ENCODE peak calls at places on chromosomes 4 and X, in seven cellular contexts. W, X, N, I, F, T and Z are unnamed samples.

GRCh38 chr4:57876934-57877554 is 766.9 kb upstream of the IGFBP7 start:
- DNase-seq in F (no peak), I (no peak), N (no peak), T (no peak), X (no peak), W (no peak), Z (no peak)

GRCh38 chrX:13005671-13006473 is 31.0 kb downstream of the TMSB4X start:
- DNase-seq in I (no peak), T (no peak), X (peak; percentile 43), N (no peak), F (no peak), W (peak; percentile 37), Z (no peak)

GRCh38 chrX:38055170-38055847 is 49.0 kb downstream of the SYTL5 start:
- DNase-seq in N (no peak), F (no peak), I (no peak), X (no peak), W (no peak), T (no peak), Z (no peak)

GRCh38 chrX:100368167-100368566 is 41.9 kb downstream of the PCDH19 start:
- DNase-seq in I (no peak), N (no peak), F (no peak), X (no peak), T (no peak), W (peak; percentile 11), Z (no peak)

GRCh38 chrX:70289168-70289792 is 447 bp downstream of the PDZD11 start:
- DNase-seq in F (no peak), I (no peak), W (no peak), X (no peak), T (no peak), N (no peak), Z (no peak)

GRCh38 chrX:74133156-74133796 is 170.7 kb upstream of the ZCCHC13 start:
- DNase-seq in F (no peak), I (no peak), N (no peak), W (no peak), T (no peak), X (no peak), Z (peak; percentile 31)

GRCh38 chrX:118974908-118975671 is 672 bp downstream of the LONRF3 start:
- DNase-seq in W (peak; percentile 58), X (peak; percentile 35), T (peak; percentile 40), F (peak; percentile 42), I (no peak), N (peak; percentile 32), Z (peak; percentile 43)

GRCh38 chrX:133081990-133082389 is 14.9 kb downstream of the USP26 start:
- DNase-seq in W (no peak), F (no peak), T (no peak), I (no peak), N (no peak), X (no peak), Z (peak; percentile 16)

GRCh38 chr4:6581566-6582121 is 6.7 kb downstream of the MAN2B2 start:
- DNase-seq in N (no peak), F (no peak), X (no peak), W (no peak), I (no peak), T (no peak), Z (no peak)

DNA sequence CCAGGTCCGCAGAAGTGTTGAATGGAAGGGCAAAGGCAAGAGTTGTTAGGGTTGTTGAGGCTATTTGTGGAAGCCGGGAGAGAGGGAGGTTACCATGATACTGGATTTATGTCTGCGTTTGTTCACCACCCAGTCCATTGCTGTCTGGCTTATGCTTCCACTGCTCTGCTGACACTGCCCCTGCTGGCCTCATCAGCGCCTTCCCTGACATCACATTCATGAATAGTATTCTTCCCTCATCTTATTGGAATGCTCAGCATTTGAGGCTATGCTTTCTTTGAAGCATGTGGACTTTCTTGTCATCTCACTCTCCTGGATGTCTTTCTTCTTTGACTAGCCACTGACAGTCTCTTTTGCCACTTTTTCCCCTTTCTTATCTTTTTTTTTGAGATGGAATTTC is 10.3 kb downstream of the GNL3L start:
- DNase-seq in X (no peak), F (peak; percentile 39), T (no peak), I (no peak), N (no peak), W (no peak), Z (no peak)
- H3K36me3 ChIP-seq in X (peaks cover 50% of the 10 kb centered on the region), F (peaks cover 25% of the 10 kb centered on the region), T (peaks cover 23% of the 10 kb centered on the region), I (no peaks in the 10 kb centered on the region), N (no peaks in the 10 kb centered on the region), W (no peaks in the 10 kb centered on the region), Z (peaks cover 56% of the 10 kb centered on the region)

DNA sequence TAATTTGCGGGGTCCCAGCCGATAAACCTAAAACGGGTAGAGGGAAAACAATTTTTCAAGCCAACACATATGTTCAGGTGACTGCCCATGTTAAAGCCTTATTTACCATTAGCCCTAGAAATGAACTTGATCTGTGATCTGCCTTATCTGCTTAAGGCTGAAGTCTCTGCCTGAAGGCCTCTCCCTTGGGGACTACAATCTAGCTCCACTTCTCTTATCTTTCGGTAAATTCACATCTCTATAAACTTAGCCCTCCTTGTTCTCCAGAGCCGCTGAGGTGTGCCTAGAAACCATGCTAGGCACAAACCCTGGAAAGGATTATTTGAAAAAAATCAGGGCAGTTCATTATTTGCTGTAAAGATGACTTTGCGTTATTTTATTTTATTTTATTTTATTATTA is 158.7 kb downstream of the CAMK2D start:
- DNase-seq in T (no peak), I (no peak), W (no peak), X (no peak), N (no peak), F (no peak), Z (no peak)
- H3K4me1 ChIP-seq in T (peaks cover 7% of the 10 kb centered on the region), I (no peaks in the 10 kb centered on the region), W (no peaks in the 10 kb centered on the region), X (no peaks in the 10 kb centered on the region), N (peaks cover 18% of the 10 kb centered on the region), F (peaks cover 6% of the 10 kb centered on the region), Z (no peaks in the 10 kb centered on the region)

GRCh38 chr4:81449018-81449417 is 22.7 kb downstream of the RASGEF1B start:
- DNase-seq in X (no peak), W (no peak), I (no peak), T (no peak), N (no peak), F (no peak), Z (no peak)
- H3K36me3 ChIP-seq in X (peaks cover 55% of the 10 kb centered on the region), W (no peaks in the 10 kb centered on the region), I (peaks cover 10% of the 10 kb centered on the region), T (peaks cover 14% of the 10 kb centered on the region), N (peaks cover 3% of the 10 kb centered on the region), F (no peaks in the 10 kb centered on the region), Z (peaks cover 18% of the 10 kb centered on the region)

GRCh38 chrX:31236231-31236630 is 164.4 kb upstream of the FTHL17 start:
- DNase-seq in F (no peak), N (no peak), X (no peak), T (no peak), W (no peak), I (no peak), Z (no peak)
- H3K4me1 ChIP-seq in F (no peaks in the 10 kb centered on the region), N (peaks cover 4% of the 10 kb centered on the region), X (no peaks in the 10 kb centered on the region), T (no peaks in the 10 kb centered on the region), W (no peaks in the 10 kb centered on the region), I (no peaks in the 10 kb centered on the region), Z (no peaks in the 10 kb centered on the region)

GRCh38 chr4:3322059-3322550 is 29.3 kb downstream of the RGS12 start:
- DNase-seq in I (no peak), T (no peak), F (no peak), X (no peak), N (no peak), W (no peak), Z (no peak)

GRCh38 chr4:3318561-3319021 is 25.8 kb downstream of the RGS12 start:
- DNase-seq in T (no peak), I (no peak), F (no peak), W (no peak), N (no peak), X (no peak), Z (no peak)

GRCh38 chr4:3320361-3321023 is 27.7 kb downstream of the RGS12 start:
- DNase-seq in I (no peak), F (no peak), W (no peak), T (no peak), N (no peak), X (no peak), Z (no peak)

GRCh38 chr4:3323071-3323481 is 30.3 kb downstream of the RGS12 start:
- DNase-seq in T (no peak), I (no peak), W (no peak), X (no peak), N (no peak), F (peak; percentile 24), Z (no peak)

GRCh38 chr4:3321295-3321889 is 28.6 kb downstream of the RGS12 start:
- DNase-seq in T (no peak), F (no peak), W (no peak), X (peak; percentile 39), I (no peak), N (peak; percentile 63), Z (no peak)
- H3K36me3 ChIP-seq in T (no peaks in the 10 kb centered on the region), F (peaks cover 11% of the 10 kb centered on the region), W (no peaks in the 10 kb centered on the region), X (peaks cover 21% of the 10 kb centered on the region), I (no peaks in the 10 kb centered on the region), N (no peaks in the 10 kb centered on the region), Z (no peaks in the 10 kb centered on the region)

DNA sequence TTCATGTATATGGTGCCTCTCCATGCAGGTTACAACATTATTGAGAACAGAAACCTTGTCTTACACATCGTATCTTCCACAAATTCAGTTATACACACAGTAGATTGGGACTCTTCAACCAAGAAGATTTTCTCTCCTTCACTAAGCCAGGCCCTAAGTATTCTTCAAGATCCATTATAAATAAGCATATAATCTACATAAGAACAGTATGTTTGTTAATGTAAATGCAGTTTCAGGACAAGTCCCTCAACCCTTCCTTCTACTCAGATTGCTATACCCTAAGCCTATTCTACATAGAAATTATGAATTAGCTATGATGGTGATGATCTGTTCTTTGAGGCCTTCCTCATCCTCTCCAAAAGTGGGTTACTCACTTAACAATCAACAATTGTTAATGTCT is 41.2 kb downstream of the COL4A6 start:
- DNase-seq in W (no peak), N (no peak), X (no peak), F (no peak), T (no peak), I (no peak), Z (no peak)
- H3K4me1 ChIP-seq in W (no peaks in the 10 kb centered on the region), N (no peaks in the 10 kb centered on the region), X (no peaks in the 10 kb centered on the region), F (no peaks in the 10 kb centered on the region), T (no peaks in the 10 kb centered on the region), I (no peaks in the 10 kb centered on the region), Z (no peaks in the 10 kb centered on the region)